ENCODE peak calls at places on chromosomes 12 and 14, in nine cellular contexts. One of them, this sample, is unnamed.

GRCh38 chr12:1422604-1423315 is 171.6 kb downstream of the FBXL14 start:
- DNase-seq in hippocampal formation: no peak
- DNase-seq in stimulated activated CD4-positive, alpha-beta T cell treated with anti-CD3 and anti-CD28 coated beads, Interleukin-4, amount 100 ng/mL, for 4 hours: no peak
- DNase-seq in putamen: no peak
- DNase-seq in HFFc6: no peak
- DNase-seq in stimulated activated CD8-positive, alpha-beta memory T cell treated with anti-CD3 and anti-CD28 coated beads, Interleukin-4, amount 100 ng/mL, for 1 hour: no peak
- DNase-seq in anterior cingulate cortex: no peak
- DNase-seq in effector memory CD4-positive, alpha-beta T cell: no peak
- DNase-seq in Ammon's horn: no peak
- DNase-seq in this sample: no peak

GRCh38 chr12:25875661-25876060 is 82.8 kb upstream of the RASSF8 start:
- DNase-seq in hippocampal formation: no peak
- DNase-seq in stimulated activated CD4-positive, alpha-beta T cell treated with anti-CD3 and anti-CD28 coated beads, Interleukin-4, amount 100 ng/mL, for 4 hours: no peak
- DNase-seq in putamen: no peak
- DNase-seq in HFFc6: no peak
- DNase-seq in stimulated activated CD8-positive, alpha-beta memory T cell treated with anti-CD3 and anti-CD28 coated beads, Interleukin-4, amount 100 ng/mL, for 1 hour: no peak
- DNase-seq in anterior cingulate cortex: no peak
- DNase-seq in effector memory CD4-positive, alpha-beta T cell: no peak
- DNase-seq in Ammon's horn: no peak
- DNase-seq in this sample: no peak

GRCh38 chr12:108582509-108582908 is 15.4 kb downstream of the TMEM119 start:
- DNase-seq in hippocampal formation: no peak
- DNase-seq in stimulated activated CD4-positive, alpha-beta T cell treated with anti-CD3 and anti-CD28 coated beads, Interleukin-4, amount 100 ng/mL, for 4 hours: no peak
- DNase-seq in putamen: no peak
- DNase-seq in HFFc6: no peak
- DNase-seq in stimulated activated CD8-positive, alpha-beta memory T cell treated with anti-CD3 and anti-CD28 coated beads, Interleukin-4, amount 100 ng/mL, for 1 hour: no peak
- DNase-seq in anterior cingulate cortex: no peak
- DNase-seq in effector memory CD4-positive, alpha-beta T cell: no peak
- DNase-seq in Ammon's horn: no peak
- DNase-seq in this sample: no peak

GRCh38 chr14:105589161-105589925 is 63.0 kb downstream of the TMEM121 start:
- DNase-seq in hippocampal formation: no peak
- DNase-seq in stimulated activated CD4-positive, alpha-beta T cell treated with anti-CD3 and anti-CD28 coated beads, Interleukin-4, amount 100 ng/mL, for 4 hours: no peak
- DNase-seq in putamen: no peak
- DNase-seq in HFFc6: no peak
- DNase-seq in stimulated activated CD8-positive, alpha-beta memory T cell treated with anti-CD3 and anti-CD28 coated beads, Interleukin-4, amount 100 ng/mL, for 1 hour: no peak
- DNase-seq in anterior cingulate cortex: no peak
- DNase-seq in effector memory CD4-positive, alpha-beta T cell: no peak
- DNase-seq in Ammon's horn: no peak
- DNase-seq in this sample: no peak

GRCh38 chr12:74021937-74022336 is 515.7 kb upstream of the ATXN7L3B start:
- DNase-seq in hippocampal formation: peak
- DNase-seq in stimulated activated CD4-positive, alpha-beta T cell treated with anti-CD3 and anti-CD28 coated beads, Interleukin-4, amount 100 ng/mL, for 4 hours: no peak
- DNase-seq in putamen: peak
- DNase-seq in HFFc6: no peak
- DNase-seq in stimulated activated CD8-positive, alpha-beta memory T cell treated with anti-CD3 and anti-CD28 coated beads, Interleukin-4, amount 100 ng/mL, for 1 hour: no peak
- DNase-seq in anterior cingulate cortex: peak
- DNase-seq in effector memory CD4-positive, alpha-beta T cell: no peak
- DNase-seq in Ammon's horn: peak
- DNase-seq in this sample: no peak

GRCh38 chr12:2624543-2625266 is 170.1 kb upstream of the FKBP4 start:
- DNase-seq in hippocampal formation: no peak
- DNase-seq in stimulated activated CD4-positive, alpha-beta T cell treated with anti-CD3 and anti-CD28 coated beads, Interleukin-4, amount 100 ng/mL, for 4 hours: no peak
- DNase-seq in putamen: no peak
- DNase-seq in HFFc6: peak
- DNase-seq in stimulated activated CD8-positive, alpha-beta memory T cell treated with anti-CD3 and anti-CD28 coated beads, Interleukin-4, amount 100 ng/mL, for 1 hour: no peak
- DNase-seq in anterior cingulate cortex: no peak
- DNase-seq in effector memory CD4-positive, alpha-beta T cell: no peak
- DNase-seq in Ammon's horn: no peak
- DNase-seq in this sample: no peak

GRCh38 chr14:64387232-64387737 is 868 bp upstream of the MTHFD1 start:
- DNase-seq in hippocampal formation: no peak
- DNase-seq in stimulated activated CD4-positive, alpha-beta T cell treated with anti-CD3 and anti-CD28 coated beads, Interleukin-4, amount 100 ng/mL, for 4 hours: no peak
- DNase-seq in putamen: no peak
- DNase-seq in HFFc6: no peak
- DNase-seq in stimulated activated CD8-positive, alpha-beta memory T cell treated with anti-CD3 and anti-CD28 coated beads, Interleukin-4, amount 100 ng/mL, for 1 hour: no peak
- DNase-seq in anterior cingulate cortex: no peak
- DNase-seq in effector memory CD4-positive, alpha-beta T cell: no peak
- DNase-seq in Ammon's horn: peak
- DNase-seq in this sample: no peak

GRCh38 chr12:59596232-59597143 is 659 bp downstream of the SLC16A7 start:
- DNase-seq in hippocampal formation: peak
- DNase-seq in stimulated activated CD4-positive, alpha-beta T cell treated with anti-CD3 and anti-CD28 coated beads, Interleukin-4, amount 100 ng/mL, for 4 hours: peak
- DNase-seq in putamen: peak
- DNase-seq in HFFc6: peak
- DNase-seq in stimulated activated CD8-positive, alpha-beta memory T cell treated with anti-CD3 and anti-CD28 coated beads, Interleukin-4, amount 100 ng/mL, for 1 hour: peak
- DNase-seq in anterior cingulate cortex: peak
- DNase-seq in effector memory CD4-positive, alpha-beta T cell: peak
- DNase-seq in Ammon's horn: peak
- DNase-seq in this sample: peak

GRCh38 chr12:47504775-47505446 is 200.9 kb downstream of the RPAP3 start:
- DNase-seq in hippocampal formation: no peak
- DNase-seq in stimulated activated CD4-positive, alpha-beta T cell treated with anti-CD3 and anti-CD28 coated beads, Interleukin-4, amount 100 ng/mL, for 4 hours: no peak
- DNase-seq in putamen: no peak
- DNase-seq in HFFc6: peak
- DNase-seq in stimulated activated CD8-positive, alpha-beta memory T cell treated with anti-CD3 and anti-CD28 coated beads, Interleukin-4, amount 100 ng/mL, for 1 hour: no peak
- DNase-seq in anterior cingulate cortex: no peak
- DNase-seq in effector memory CD4-positive, alpha-beta T cell: no peak
- DNase-seq in Ammon's horn: no peak
- DNase-seq in this sample: no peak

GRCh38 chr12:53806689-53807088 is 54.9 kb upstream of the CISTR start:
- DNase-seq in hippocampal formation: no peak
- DNase-seq in stimulated activated CD4-positive, alpha-beta T cell treated with anti-CD3 and anti-CD28 coated beads, Interleukin-4, amount 100 ng/mL, for 4 hours: no peak
- DNase-seq in putamen: no peak
- DNase-seq in HFFc6: peak
- DNase-seq in stimulated activated CD8-positive, alpha-beta memory T cell treated with anti-CD3 and anti-CD28 coated beads, Interleukin-4, amount 100 ng/mL, for 1 hour: no peak
- DNase-seq in anterior cingulate cortex: no peak
- DNase-seq in effector memory CD4-positive, alpha-beta T cell: no peak
- DNase-seq in Ammon's horn: no peak
- DNase-seq in this sample: no peak

GRCh38 chr12:47989666-47990065 is 14.6 kb downstream of the COL2A1 start:
- DNase-seq in hippocampal formation: no peak
- DNase-seq in stimulated activated CD4-positive, alpha-beta T cell treated with anti-CD3 and anti-CD28 coated beads, Interleukin-4, amount 100 ng/mL, for 4 hours: no peak
- DNase-seq in putamen: no peak
- DNase-seq in HFFc6: no peak
- DNase-seq in stimulated activated CD8-positive, alpha-beta memory T cell treated with anti-CD3 and anti-CD28 coated beads, Interleukin-4, amount 100 ng/mL, for 1 hour: no peak
- DNase-seq in anterior cingulate cortex: no peak
- DNase-seq in effector memory CD4-positive, alpha-beta T cell: no peak
- DNase-seq in Ammon's horn: no peak
- DNase-seq in this sample: no peak

GRCh38 chr14:40280652-40281051 is 848.4 kb upstream of the FBXO33 start:
- DNase-seq in hippocampal formation: no peak
- DNase-seq in stimulated activated CD4-positive, alpha-beta T cell treated with anti-CD3 and anti-CD28 coated beads, Interleukin-4, amount 100 ng/mL, for 4 hours: no peak
- DNase-seq in putamen: no peak
- DNase-seq in HFFc6: no peak
- DNase-seq in stimulated activated CD8-positive, alpha-beta memory T cell treated with anti-CD3 and anti-CD28 coated beads, Interleukin-4, amount 100 ng/mL, for 1 hour: no peak
- DNase-seq in anterior cingulate cortex: no peak
- DNase-seq in effector memory CD4-positive, alpha-beta T cell: no peak
- DNase-seq in Ammon's horn: no peak
- DNase-seq in this sample: no peak

GRCh38 chr12:53452159-53453077 is 516 bp downstream of the PCBP2 start:
- DNase-seq in hippocampal formation: peak
- DNase-seq in stimulated activated CD4-positive, alpha-beta T cell treated with anti-CD3 and anti-CD28 coated beads, Interleukin-4, amount 100 ng/mL, for 4 hours: peak
- DNase-seq in putamen: peak
- DNase-seq in HFFc6: peak
- DNase-seq in stimulated activated CD8-positive, alpha-beta memory T cell treated with anti-CD3 and anti-CD28 coated beads, Interleukin-4, amount 100 ng/mL, for 1 hour: peak
- DNase-seq in anterior cingulate cortex: peak
- DNase-seq in effector memory CD4-positive, alpha-beta T cell: peak
- DNase-seq in Ammon's horn: peak
- DNase-seq in this sample: peak

GRCh38 chr12:125185740-125186470 is 120.7 kb downstream of the AACS start:
- DNase-seq in hippocampal formation: peak
- DNase-seq in stimulated activated CD4-positive, alpha-beta T cell treated with anti-CD3 and anti-CD28 coated beads, Interleukin-4, amount 100 ng/mL, for 4 hours: peak
- DNase-seq in putamen: peak
- DNase-seq in HFFc6: peak
- DNase-seq in stimulated activated CD8-positive, alpha-beta memory T cell treated with anti-CD3 and anti-CD28 coated beads, Interleukin-4, amount 100 ng/mL, for 1 hour: no peak
- DNase-seq in anterior cingulate cortex: peak
- DNase-seq in effector memory CD4-positive, alpha-beta T cell: no peak
- DNase-seq in Ammon's horn: peak
- DNase-seq in this sample: no peak

GRCh38 chr12:25806271-25806670 is 152.2 kb upstream of the RASSF8 start:
- DNase-seq in hippocampal formation: no peak
- DNase-seq in stimulated activated CD4-positive, alpha-beta T cell treated with anti-CD3 and anti-CD28 coated beads, Interleukin-4, amount 100 ng/mL, for 4 hours: no peak
- DNase-seq in putamen: no peak
- DNase-seq in HFFc6: peak
- DNase-seq in stimulated activated CD8-positive, alpha-beta memory T cell treated with anti-CD3 and anti-CD28 coated beads, Interleukin-4, amount 100 ng/mL, for 1 hour: no peak
- DNase-seq in anterior cingulate cortex: no peak
- DNase-seq in effector memory CD4-positive, alpha-beta T cell: no peak
- DNase-seq in Ammon's horn: no peak
- DNase-seq in this sample: no peak

GRCh38 chr12:127401005-127401404 is 866.0 kb upstream of the TMEM132C start:
- DNase-seq in hippocampal formation: no peak
- DNase-seq in stimulated activated CD4-positive, alpha-beta T cell treated with anti-CD3 and anti-CD28 coated beads, Interleukin-4, amount 100 ng/mL, for 4 hours: no peak
- DNase-seq in putamen: no peak
- DNase-seq in HFFc6: peak
- DNase-seq in stimulated activated CD8-positive, alpha-beta memory T cell treated with anti-CD3 and anti-CD28 coated beads, Interleukin-4, amount 100 ng/mL, for 1 hour: no peak
- DNase-seq in anterior cingulate cortex: no peak
- DNase-seq in effector memory CD4-positive, alpha-beta T cell: no peak
- DNase-seq in Ammon's horn: no peak
- DNase-seq in this sample: no peak

GRCh38 chr12:12804432-12804886 is 8.7 kb upstream of the DDX47 start:
- DNase-seq in hippocampal formation: no peak
- DNase-seq in stimulated activated CD4-positive, alpha-beta T cell treated with anti-CD3 and anti-CD28 coated beads, Interleukin-4, amount 100 ng/mL, for 4 hours: no peak
- DNase-seq in putamen: no peak
- DNase-seq in HFFc6: peak
- DNase-seq in stimulated activated CD8-positive, alpha-beta memory T cell treated with anti-CD3 and anti-CD28 coated beads, Interleukin-4, amount 100 ng/mL, for 1 hour: no peak
- DNase-seq in anterior cingulate cortex: no peak
- DNase-seq in effector memory CD4-positive, alpha-beta T cell: no peak
- DNase-seq in Ammon's horn: no peak
- DNase-seq in this sample: no peak

GRCh38 chr12:111991946-111992345 is 21.0 kb downstream of the TMEM116 start:
- DNase-seq in hippocampal formation: no peak
- DNase-seq in stimulated activated CD4-positive, alpha-beta T cell treated with anti-CD3 and anti-CD28 coated beads, Interleukin-4, amount 100 ng/mL, for 4 hours: no peak
- DNase-seq in putamen: no peak
- DNase-seq in HFFc6: peak
- DNase-seq in stimulated activated CD8-positive, alpha-beta memory T cell treated with anti-CD3 and anti-CD28 coated beads, Interleukin-4, amount 100 ng/mL, for 1 hour: no peak
- DNase-seq in anterior cingulate cortex: no peak
- DNase-seq in effector memory CD4-positive, alpha-beta T cell: no peak
- DNase-seq in Ammon's horn: no peak
- DNase-seq in this sample: no peak

GRCh38 chr14:47454025-47454424 is 221.4 kb downstream of the MDGA2 start:
- DNase-seq in hippocampal formation: no peak
- DNase-seq in stimulated activated CD4-positive, alpha-beta T cell treated with anti-CD3 and anti-CD28 coated beads, Interleukin-4, amount 100 ng/mL, for 4 hours: no peak
- DNase-seq in putamen: no peak
- DNase-seq in HFFc6: no peak
- DNase-seq in stimulated activated CD8-positive, alpha-beta memory T cell treated with anti-CD3 and anti-CD28 coated beads, Interleukin-4, amount 100 ng/mL, for 1 hour: no peak
- DNase-seq in anterior cingulate cortex: no peak
- DNase-seq in effector memory CD4-positive, alpha-beta T cell: no peak
- DNase-seq in Ammon's horn: no peak
- DNase-seq in this sample: no peak

GRCh38 chr12:91533366-91533765 is 350.7 kb upstream of the DCN start:
- DNase-seq in hippocampal formation: no peak
- DNase-seq in stimulated activated CD4-positive, alpha-beta T cell treated with anti-CD3 and anti-CD28 coated beads, Interleukin-4, amount 100 ng/mL, for 4 hours: no peak
- DNase-seq in putamen: no peak
- DNase-seq in HFFc6: no peak
- DNase-seq in stimulated activated CD8-positive, alpha-beta memory T cell treated with anti-CD3 and anti-CD28 coated beads, Interleukin-4, amount 100 ng/mL, for 1 hour: no peak
- DNase-seq in anterior cingulate cortex: no peak
- DNase-seq in effector memory CD4-positive, alpha-beta T cell: no peak
- DNase-seq in Ammon's horn: no peak
- DNase-seq in this sample: no peak

GRCh38 chr12:26839551-26839950 is 6.6 kb upstream of the ITPR2 start:
- DNase-seq in hippocampal formation: no peak
- DNase-seq in stimulated activated CD4-positive, alpha-beta T cell treated with anti-CD3 and anti-CD28 coated beads, Interleukin-4, amount 100 ng/mL, for 4 hours: no peak
- DNase-seq in putamen: no peak
- DNase-seq in HFFc6: no peak
- DNase-seq in stimulated activated CD8-positive, alpha-beta memory T cell treated with anti-CD3 and anti-CD28 coated beads, Interleukin-4, amount 100 ng/mL, for 1 hour: no peak
- DNase-seq in anterior cingulate cortex: no peak
- DNase-seq in effector memory CD4-positive, alpha-beta T cell: no peak
- DNase-seq in Ammon's horn: no peak
- DNase-seq in this sample: no peak

GRCh38 chr14:36279306-36280244 is 40.9 kb downstream of the MBIP start:
- DNase-seq in hippocampal formation: no peak
- DNase-seq in stimulated activated CD4-positive, alpha-beta T cell treated with anti-CD3 and anti-CD28 coated beads, Interleukin-4, amount 100 ng/mL, for 4 hours: no peak
- DNase-seq in putamen: no peak
- DNase-seq in HFFc6: no peak
- DNase-seq in stimulated activated CD8-positive, alpha-beta memory T cell treated with anti-CD3 and anti-CD28 coated beads, Interleukin-4, amount 100 ng/mL, for 1 hour: no peak
- DNase-seq in anterior cingulate cortex: no peak
- DNase-seq in effector memory CD4-positive, alpha-beta T cell: no peak
- DNase-seq in Ammon's horn: no peak
- DNase-seq in this sample: no peak

GRCh38 chr14:99316281-99317163 is 44.5 kb upstream of the BCL11B start:
- DNase-seq in hippocampal formation: no peak
- DNase-seq in stimulated activated CD4-positive, alpha-beta T cell treated with anti-CD3 and anti-CD28 coated beads, Interleukin-4, amount 100 ng/mL, for 4 hours: no peak
- DNase-seq in putamen: no peak
- DNase-seq in HFFc6: no peak
- DNase-seq in stimulated activated CD8-positive, alpha-beta memory T cell treated with anti-CD3 and anti-CD28 coated beads, Interleukin-4, amount 100 ng/mL, for 1 hour: no peak
- DNase-seq in anterior cingulate cortex: no peak
- DNase-seq in effector memory CD4-positive, alpha-beta T cell: no peak
- DNase-seq in Ammon's horn: no peak
- DNase-seq in this sample: no peak

This sample was measured in T-helper 17 cell.